ENCODE peak calls at places on chromosomes 16 and 17, in seven cellular contexts. D is SK-N-SH, T is GM12878, C is GM12891, M is H1, A is K562, U is HepG2. P is an unnamed sample.

GRCh38 chr16:89054261-89054661 is 39.4 kb upstream of the ACSF3 start:
- DNase-seq in C (no peak), A (no peak), M (no peak), U (no peak), T (no peak), D (no peak), P (no peak)

GRCh38 chr16:4938683-4939030 is 1.7 kb upstream of the PPL start:
- DNase-seq in A (no peak), D (no peak), M (no peak), T (no peak), C (no peak), U (no peak), P (no peak)

GRCh38 chr16:8936421-8936820 is 27.3 kb downstream of the USP7 start:
- DNase-seq in T (no peak), C (no peak), D (peak), M (no peak), A (peak), U (peak), P (peak)

GRCh38 chr17:34024303-34025178 is 230.5 kb upstream of the CCL2 start:
- DNase-seq in U (no peak), A (peak), D (no peak), T (no peak), C (no peak), M (no peak), P (no peak)

GRCh38 chr16:62240722-62241121 is 204.5 kb upstream of the CDH8 start:
- DNase-seq in U (no peak), D (no peak), T (no peak), C (no peak), M (no peak), A (no peak), P (no peak)

GRCh38 chr16:56365552-56365951 is 59.8 kb downstream of the AMFR start:
- DNase-seq in D (no peak), T (no peak), A (no peak), M (no peak), C (no peak), U (no peak), P (no peak)

GRCh38 chr17:16938496-16939270 is 33.2 kb downstream of the TNFRSF13B start:
- DNase-seq in T (no peak), C (no peak), D (no peak), U (no peak), A (no peak), M (no peak), P (no peak)

GRCh38 chr17:77894126-77894956 is 64.2 kb upstream of the TNRC6C start:
- DNase-seq in M (no peak), U (no peak), T (no peak), C (no peak), D (no peak), A (no peak), P (no peak)

GRCh38 chr16:76818611-76819181 is 372.3 kb upstream of the MON1B start:
- DNase-seq in T (no peak), A (no peak), C (no peak), M (no peak), D (no peak), U (no peak), P (no peak)

GRCh38 chr17:57328109-57328882 is 72.0 kb downstream of the MSI2 start:
- DNase-seq in U (no peak), A (no peak), D (no peak), C (no peak), M (no peak), T (no peak), P (no peak)

GRCh38 chr16:3472878-3473595 is 22.3 kb downstream of the C16orf90 start:
- DNase-seq in M (no peak), T (no peak), D (no peak), A (no peak), U (no peak), C (no peak), P (no peak)

GRCh38 chr16:50335198-50335958 is 33.4 kb downstream of the BRD7 start:
- DNase-seq in M (no peak), D (no peak), C (no peak), U (no peak), T (no peak), A (peak), P (no peak)

GRCh38 chr17:36498155-36498554 is 11.7 kb downstream of the ZNHIT3 start:
- DNase-seq in U (no peak), T (no peak), D (peak), A (no peak), M (no peak), C (no peak), P (no peak)

GRCh38 chr17:59373879-59374495 is 42.5 kb downstream of the YPEL2 start:
- DNase-seq in T (no peak), A (no peak), M (no peak), C (no peak), D (no peak), U (no peak), P (no peak)

GRCh38 chr17:19384723-19385391 is 2.1 kb downstream of the MFAP4 start:
- DNase-seq in U (no peak), T (no peak), A (peak), C (no peak), D (peak), M (no peak), P (no peak)

GRCh38 chr17:8621585-8621984 is 8.9 kb downstream of the MYH10 start:
- DNase-seq in A (peak), C (no peak), U (no peak), T (no peak), M (no peak), D (no peak), P (no peak)

GRCh38 chr17:77356109-77356689 is 215.4 kb downstream of the SEC14L1 start:
- DNase-seq in D (no peak), T (no peak), U (no peak), M (no peak), C (no peak), A (no peak), P (no peak)

GRCh38 chr16:49054606-49055005 is 227.0 kb downstream of the CBLN1 start:
- DNase-seq in C (no peak), M (no peak), D (no peak), T (no peak), U (no peak), A (no peak), P (no peak)

GRCh38 chr16:68715471-68715870 is 21.6 kb upstream of the CDH1 start:
- DNase-seq in T (no peak), A (no peak), U (peak), D (no peak), M (no peak), C (no peak), P (no peak)

GRCh38 chr17:80264048-80264792 is 3.6 kb downstream of the RNF213 start:
- DNase-seq in U (no peak), C (no peak), T (no peak), A (no peak), D (no peak), M (no peak), P (no peak)

GRCh38 chr16:23215435-23215834 is 32.9 kb downstream of the SCNN1G start:
- DNase-seq in A (no peak), T (no peak), M (no peak), D (no peak), C (no peak), U (no peak), P (no peak)

GRCh38 chr17:27333410-27333980 is 39.6 kb downstream of the WSB1 start:
- DNase-seq in A (peak), M (no peak), T (no peak), C (no peak), D (no peak), U (no peak), P (no peak)

GRCh38 chr16:82070656-82071369 is 35.8 kb downstream of the HSD17B2 start:
- DNase-seq in U (no peak), D (no peak), A (no peak), C (no peak), M (no peak), T (no peak), P (no peak)

GRCh38 chr17:63573634-63574033 is 23.4 kb downstream of the DCAF7 start:
- DNase-seq in M (no peak), T (no peak), U (peak), A (no peak), C (no peak), D (peak), P (no peak)

GRCh38 chr17:50148226-50149098 is 2.0 kb downstream of the PPP1R9B start:
- DNase-seq in D (peak), A (peak), M (no peak), T (peak), U (peak), C (peak), P (peak)

GRCh38 chr16:84933774-84934571 is 77.4 kb downstream of the ZDHHC7 start:
- DNase-seq in D (peak), M (no peak), U (peak), T (no peak), C (no peak), A (no peak), P (no peak)
- TF ChIP-seq TAF1 in D (no peak), M (no peak), U (no peak), T (no peak), C (no peak), A (no peak), P (no peak)

DNA sequence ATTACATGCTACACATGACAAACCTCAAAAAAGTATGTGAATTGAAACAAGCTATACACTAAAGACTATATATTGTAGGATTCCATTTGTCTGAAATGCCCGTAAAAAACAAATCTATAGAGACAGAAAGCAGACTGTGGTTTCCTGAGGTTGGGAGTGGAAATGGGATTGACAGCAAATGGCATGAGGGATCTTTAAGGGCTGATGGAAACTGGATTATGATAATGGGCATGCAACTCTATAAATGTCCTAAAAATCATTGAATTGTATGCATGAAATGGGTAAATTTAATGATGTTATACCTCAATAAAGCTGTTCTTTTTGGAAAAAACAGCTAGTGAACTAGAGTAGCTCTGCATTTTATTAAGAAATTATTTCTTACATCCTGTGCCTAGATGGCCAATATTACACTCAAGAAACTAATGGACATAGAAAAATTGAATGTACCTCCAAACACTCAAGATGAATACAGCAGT is 416 bp upstream of the ANKS4B start:
- DNase-seq in U (no peak), T (no peak), M (no peak), A (no peak), C (no peak), D (no peak), P (no peak)
- TF ChIP-seq TAF1 in U (no peak), T (no peak), M (no peak), A (no peak), C (no peak), D (no peak), P (no peak)

DNA sequence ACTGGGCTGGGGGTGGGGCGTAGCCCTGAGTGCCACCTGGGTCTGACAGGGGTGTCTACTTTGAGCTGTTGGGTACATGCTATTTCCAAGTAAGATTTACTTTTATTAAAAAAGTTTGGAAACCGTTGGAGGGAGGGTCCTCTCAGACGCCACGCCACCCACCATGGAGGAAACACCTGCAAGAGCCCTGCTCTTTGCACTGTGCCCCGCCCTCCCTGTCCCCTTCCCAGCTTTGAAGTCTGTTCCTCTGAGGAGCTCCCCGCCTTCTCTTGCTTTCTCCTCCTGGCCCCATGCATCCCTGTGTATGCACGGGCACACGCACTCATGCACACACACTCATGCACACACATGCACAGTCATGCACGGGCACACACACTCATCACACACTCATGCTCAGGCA is 15.5 kb downstream of the ADGRG1 start:
- DNase-seq in A (no peak), T (no peak), U (no peak), M (no peak), D (no peak), C (no peak), P (no peak)
- TF ChIP-seq TAF1 in A (no peak), T (no peak), U (no peak), M (no peak), D (no peak), C (no peak), P (no peak)

GRCh38 chr16:63877401-63877800 is 1244.5 kb downstream of the CDH11 start:
- DNase-seq in C (no peak), U (no peak), D (no peak), T (no peak), M (no peak), A (no peak), P (no peak)

GRCh38 chr16:63880948-63881347 is 1240.9 kb downstream of the CDH11 start:
- DNase-seq in C (no peak), M (no peak), T (no peak), U (no peak), A (no peak), D (no peak), P (no peak)

GRCh38 chr16:63883091-63883490 is 1238.8 kb downstream of the CDH11 start:
- DNase-seq in A (no peak), U (no peak), T (no peak), C (no peak), M (no peak), D (no peak), P (no peak)
- TF ChIP-seq TAF1 in A (no peak), U (no peak), T (no peak), C (no peak), M (no peak), D (no peak), P (no peak)

GRCh38 chr17:2023692-2024571 is 1.2 kb downstream of the RTN4RL1 start:
- DNase-seq in D (peak), U (no peak), T (no peak), A (peak), C (no peak), M (peak), P (no peak)
- TF ChIP-seq TAF1 in D (no peak), U (no peak), T (no peak), A (no peak), C (no peak), M (no peak), P (no peak)

DNA sequence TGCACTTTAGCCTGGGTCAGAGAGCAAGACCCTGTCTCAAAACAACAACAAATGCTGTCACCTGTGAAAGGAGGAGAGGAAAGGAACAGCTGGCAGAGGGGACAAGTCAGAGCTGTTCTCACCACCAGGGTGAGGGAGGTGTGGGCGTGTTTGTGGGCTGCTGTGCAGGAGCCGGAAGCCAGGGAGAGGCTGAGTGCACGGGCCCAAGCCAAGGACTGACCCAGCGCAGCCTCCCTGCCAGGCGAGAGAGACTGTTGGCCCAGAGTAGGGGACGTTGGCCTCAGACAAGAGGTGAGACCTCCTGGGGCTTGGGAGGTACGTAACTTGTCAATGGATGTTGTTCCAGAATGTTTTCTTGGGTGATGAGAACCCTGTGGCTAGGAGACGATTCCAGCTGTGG is 10.7 kb downstream of the SPNS2 start:
- DNase-seq in M (no peak), C (peak), U (no peak), T (peak), A (no peak), D (no peak), P (peak)
- TF ChIP-seq TAF1 in M (no peak), C (no peak), U (no peak), T (no peak), A (no peak), D (no peak), P (no peak)

GRCh38 chr17:4601326-4601725 is 17.0 kb downstream of the SMTNL2 start:
- DNase-seq in A (no peak), C (no peak), D (no peak), U (no peak), M (no peak), T (no peak), P (no peak)

GRCh38 chr17:4599505-4600281 is 15.4 kb downstream of the SMTNL2 start:
- DNase-seq in T (no peak), C (no peak), D (peak), A (peak), U (peak), M (peak), P (no peak)

GRCh38 chr17:4598776-4599504 is 14.6 kb downstream of the SMTNL2 start:
- DNase-seq in D (peak), A (no peak), T (no peak), C (no peak), M (no peak), U (no peak), P (no peak)

GRCh38 chr17:4602041-4602440 is 17.7 kb downstream of the SMTNL2 start:
- DNase-seq in D (no peak), M (no peak), C (no peak), U (no peak), A (no peak), T (no peak), P (no peak)

GRCh38 chr17:4600563-4600962 is 16.2 kb downstream of the SMTNL2 start:
- DNase-seq in T (no peak), U (no peak), D (peak), C (no peak), A (no peak), M (no peak), P (no peak)
- TF ChIP-seq TAF1 in T (no peak), U (no peak), D (no peak), C (no peak), A (no peak), M (no peak), P (no peak)

DNA sequence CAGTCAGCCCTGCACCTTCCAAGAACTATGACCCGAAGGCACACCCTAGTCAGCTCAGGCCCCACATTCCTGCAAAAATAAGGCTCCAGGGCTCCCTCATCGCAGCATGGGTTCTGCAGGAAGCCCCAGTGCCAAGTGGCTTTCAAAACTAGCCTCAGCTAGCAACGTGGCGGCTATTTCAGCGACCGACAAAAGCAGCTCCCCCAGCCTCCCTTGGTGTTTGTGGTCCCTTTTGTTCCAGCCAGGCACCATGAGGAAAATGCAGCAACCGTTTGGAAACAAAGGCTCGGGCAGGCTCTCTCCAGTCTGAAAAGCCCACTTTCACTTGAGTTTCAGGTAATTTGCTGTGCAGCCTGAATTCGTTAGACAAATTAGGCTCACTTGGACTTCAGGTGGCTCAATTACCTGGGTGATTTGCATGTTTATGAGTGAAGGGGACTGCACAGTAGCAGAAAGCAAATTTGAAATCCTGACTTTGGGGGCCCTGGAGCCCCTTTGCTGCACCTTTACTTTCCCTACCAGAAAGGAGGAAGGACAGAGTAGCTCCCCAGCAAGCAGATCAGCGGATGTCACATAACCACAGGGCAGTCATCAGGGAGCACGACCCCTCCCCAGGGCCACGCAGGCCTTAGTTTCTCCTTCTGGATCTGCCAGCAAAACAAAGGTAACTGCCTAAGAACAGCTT is 142.9 kb upstream of the SDK2 start:
- DNase-seq in T (no peak), A (no peak), D (no peak), C (no peak), U (no peak), M (no peak), P (no peak)
- TF ChIP-seq TAF1 in T (no peak), A (no peak), D (no peak), C (no peak), U (no peak), M (no peak), P (no peak)

GRCh38 chr17:43560461-43561427 is 14.6 kb upstream of the ETV4 start:
- DNase-seq in C (no peak), T (no peak), M (no peak), U (no peak), D (no peak), A (no peak), P (no peak)

GRCh38 chr17:43568506-43569082 is 22.5 kb upstream of the ETV4 start:
- DNase-seq in D (no peak), T (no peak), A (no peak), U (no peak), M (no peak), C (no peak), P (no peak)

GRCh38 chr17:43562679-43563146 is 16.6 kb upstream of the ETV4 start:
- DNase-seq in U (peak), M (no peak), D (no peak), T (no peak), A (no peak), C (no peak), P (no peak)

GRCh38 chr17:43563262-43564079 is 17.3 kb upstream of the ETV4 start:
- DNase-seq in C (no peak), U (no peak), D (no peak), M (no peak), T (no peak), A (no peak), P (no peak)

GRCh38 chr17:43564080-43564594 is 18.0 kb upstream of the ETV4 start:
- DNase-seq in M (no peak), T (no peak), C (no peak), A (no peak), U (no peak), D (no peak), P (no peak)
- TF ChIP-seq TAF1 in M (no peak), T (no peak), C (no peak), A (no peak), U (no peak), D (no peak), P (no peak)

DNA sequence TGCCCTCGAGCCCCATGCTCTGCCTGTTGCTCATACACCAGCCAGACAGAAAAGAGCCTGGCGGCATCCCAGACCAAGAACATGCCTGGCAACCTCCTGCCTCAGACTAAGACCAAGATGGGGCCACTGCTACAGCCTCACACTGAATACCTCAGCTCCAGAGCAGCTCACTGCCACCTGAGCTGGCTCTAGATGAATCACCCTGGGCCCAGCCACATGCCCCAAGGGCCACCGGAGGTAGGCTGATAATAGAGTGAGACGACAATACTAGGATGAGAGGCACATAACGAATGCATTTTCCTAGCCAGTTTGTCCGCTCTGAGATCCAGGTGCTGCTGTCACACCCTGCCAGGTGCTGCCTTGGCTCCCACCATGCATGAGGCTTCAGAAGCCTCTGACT is 13.0 kb downstream of the PIP4K2B start:
- DNase-seq in D (no peak), T (no peak), C (no peak), U (no peak), A (no peak), M (no peak), P (no peak)
- TF ChIP-seq TAF1 in D (no peak), T (no peak), C (no peak), U (peak), A (no peak), M (no peak), P (no peak)